ENCODE peak calls at places on chromosomes 6 and 20, in four cellular contexts. Q, P, D and J are unnamed samples.

GRCh38 chr20:63310265-63310971 is 17.4 kb downstream of the COL20A1 start:
- DNase-seq in Q (no peak), P (no peak), D (no peak), J (no peak)

GRCh38 chr6:43077981-43078411 is 1.9 kb downstream of the PTK7 start:
- DNase-seq in Q (no peak), P (no peak), D (no peak), J (no peak)

GRCh38 chr6:43054206-43054943 is 724 bp upstream of the CUL7 start:
- DNase-seq in P (no peak), D (no peak), Q (no peak), J (no peak)

GRCh38 chr6:68728580-68728979 is 93.5 kb downstream of the ADGRB3 start:
- DNase-seq in P (no peak), D (no peak), Q (no peak), J (no peak)

GRCh38 chr6:42511803-42512422 is 51.9 kb upstream of the UBR2 start:
- DNase-seq in Q (no peak), P (no peak), D (no peak), J (no peak)

GRCh38 chr20:18314786-18315406 is 26.6 kb downstream of the ZNF133 start:
- DNase-seq in P (no peak), Q (no peak), D (no peak), J (no peak)

GRCh38 chr6:36493859-36494258 is 51.1 kb downstream of the KCTD20 start:
- DNase-seq in Q (no peak), D (no peak), P (no peak), J (no peak)

GRCh38 chr6:155582016-155582991 is 126.7 kb upstream of the NOX3 start:
- DNase-seq in D (no peak), Q (no peak), P (no peak), J (no peak)

GRCh38 chr6:151044465-151045441 is 179.3 kb downstream of the MTHFD1L start:
- DNase-seq in Q (peak; percentile 28), D (peak; percentile 45), P (no peak), J (no peak)

GRCh38 chr6:95802978-95803377 is 212.8 kb upstream of the FUT9 start:
- DNase-seq in Q (no peak), P (no peak), D (no peak), J (peak; percentile 27)

GRCh38 chr6:166736606-166737005 is 109.6 kb upstream of the RPS6KA2 start:
- DNase-seq in P (no peak), Q (no peak), D (no peak), J (no peak)

GRCh38 chr6:146357578-146358340 is 185.9 kb upstream of the RAB32 start:
- DNase-seq in D (no peak), P (no peak), Q (no peak), J (no peak)

GRCh38 chr6:117605169-117605826 is 3.0 kb upstream of the GOPC start:
- DNase-seq in P (peak; percentile 41), D (peak; percentile 53), Q (no peak), J (no peak)

GRCh38 chr6:179340-179950 is 112.8 kb upstream of the DUSP22 start:
- DNase-seq in P (no peak), Q (no peak), D (no peak), J (no peak)

GRCh38 chr6:26043389-26044139 is 43.7 kb upstream of the HFE start:
- DNase-seq in Q (peak; percentile 90), P (no peak), D (peak; percentile 51), J (peak; percentile 79)

GRCh38 chr20:57772349-57772964 is 62.6 kb upstream of the PMEPA1 start:
- DNase-seq in P (no peak), D (no peak), Q (no peak), J (peak; percentile 89)

GRCh38 chr6:107720762-107721161 is 103.4 kb downstream of the SCML4 start:
- DNase-seq in Q (no peak), P (no peak), D (no peak), J (no peak)

GRCh38 chr6:20409427-20409971 is 7.8 kb downstream of the E2F3 start:
- DNase-seq in P (no peak), Q (no peak), D (no peak), J (no peak)

GRCh38 chr6:47076422-47077344 is 34.6 kb upstream of the ADGRF1 start:
- DNase-seq in P (no peak), Q (no peak), D (no peak), J (no peak)

GRCh38 chr20:12949429-12949980 is 59.3 kb upstream of the SPTLC3 start:
- DNase-seq in D (no peak), Q (no peak), P (no peak), J (no peak)

GRCh38 chr20:58374906-58375760 is 13.9 kb upstream of the VAPB start:
- DNase-seq in D (peak; percentile 16), P (no peak), Q (no peak), J (peak; percentile 48)

GRCh38 chr6:100088009-100088408 is 94.0 kb upstream of the MCHR2 start:
- DNase-seq in D (no peak), P (no peak), Q (no peak), J (no peak)

GRCh38 chr6:45522486-45522885 is 144.8 kb upstream of the SUPT3H start:
- DNase-seq in D (no peak), P (no peak), Q (no peak), J (no peak)

GRCh38 chr6:43386492-43386891 is 17.0 kb upstream of the ZNF318 start:
- DNase-seq in P (no peak), Q (no peak), D (no peak), J (no peak)

GRCh38 chr20:37131486-37131885 is 35.7 kb upstream of the RBL1 start:
- DNase-seq in P (no peak), Q (no peak), D (no peak), J (no peak)

GRCh38 chr20:48921883-48922867 is 664 bp downstream of the ARFGEF2 start:
- DNase-seq in Q (peak; percentile 27), D (no peak), P (no peak), J (peak; percentile 20)

GRCh38 chr20:24437322-24438090 is 31.9 kb upstream of the SYNDIG1 start:
- DNase-seq in D (no peak), Q (no peak), P (no peak), J (no peak)

GRCh38 chr6:38487423-38487822 is 152.3 kb downstream of the BTBD9 start:
- DNase-seq in Q (no peak), D (no peak), P (no peak), J (no peak)

GRCh38 chr6:126180585-126180984 is 159.3 kb upstream of the CENPW start:
- DNase-seq in P (no peak), Q (no peak), D (no peak), J (no peak)

GRCh38 chr20:61526907-61527306 is 274.8 kb downstream of the CDH4 start:
- DNase-seq in D (no peak), P (no peak), Q (no peak), J (no peak)

GRCh38 chr6:144710207-144710606 is 425.1 kb downstream of the UTRN start:
- DNase-seq in Q (no peak), P (no peak), D (no peak), J (no peak)